ENCODE peak calls at places on chromosomes 12 and 14, in nine cellular contexts. One of them, this sample, is unnamed.
A peak's percentile ranks its signal among the peaks of the same experiment; 100 is the strongest.

GRCh38 chr12:79681008-79681590 is 9.7 kb downstream of the PAWR start:
- DNase-seq in amygdala: no peak
- DNase-seq in cardiac muscle cell: no peak
- DNase-seq in activated CD4-positive, alpha-beta T cell treated with anti-CD3 and anti-CD28 coated beads, Interleukin-2, amount 50 U/mL, for 4 hours: no peak
- DNase-seq in IMR-90: peak; percentile 83
- DNase-seq in GM03348: no peak
- DNase-seq in prostate gland: no peak
- DNase-seq in T follicular helper cell: no peak
- DNase-seq in NCI-H774: no peak
- DNase-seq in this sample: no peak

GRCh38 chr14:89138846-89139245 is 278.2 kb downstream of the FOXN3 start:
- DNase-seq in prostate gland: no peak
- DNase-seq in activated CD4-positive, alpha-beta T cell treated with anti-CD3 and anti-CD28 coated beads, Interleukin-2, amount 50 U/mL, for 4 hours: no peak
- DNase-seq in NCI-H774: no peak
- DNase-seq in cardiac muscle cell: no peak
- DNase-seq in T follicular helper cell: no peak
- DNase-seq in GM03348: no peak
- DNase-seq in amygdala: no peak
- DNase-seq in IMR-90: no peak
- DNase-seq in this sample: no peak

GRCh38 chr12:8018666-8019581 is 13.6 kb upstream of the FOXJ2 start:
- DNase-seq in GM03348: peak; percentile 24
- DNase-seq in T follicular helper cell: no peak
- DNase-seq in cardiac muscle cell: peak; percentile 82
- DNase-seq in amygdala: no peak
- DNase-seq in prostate gland: no peak
- DNase-seq in NCI-H774: no peak
- DNase-seq in activated CD4-positive, alpha-beta T cell treated with anti-CD3 and anti-CD28 coated beads, Interleukin-2, amount 50 U/mL, for 4 hours: no peak
- DNase-seq in IMR-90: no peak
- DNase-seq in this sample: no peak

GRCh38 chr12:116366456-116366776 is 88.9 kb upstream of the MED13L start:
- DNase-seq in amygdala: no peak
- DNase-seq in activated CD4-positive, alpha-beta T cell treated with anti-CD3 and anti-CD28 coated beads, Interleukin-2, amount 50 U/mL, for 4 hours: no peak
- DNase-seq in NCI-H774: peak; percentile 58
- DNase-seq in prostate gland: peak; percentile 62
- DNase-seq in cardiac muscle cell: no peak
- DNase-seq in GM03348: no peak
- DNase-seq in T follicular helper cell: no peak
- DNase-seq in IMR-90: no peak
- DNase-seq in this sample: no peak

GRCh38 chr14:90458536-90458935 is 61.7 kb downstream of the CALM1 start:
- DNase-seq in IMR-90: no peak
- DNase-seq in NCI-H774: no peak
- DNase-seq in activated CD4-positive, alpha-beta T cell treated with anti-CD3 and anti-CD28 coated beads, Interleukin-2, amount 50 U/mL, for 4 hours: no peak
- DNase-seq in cardiac muscle cell: no peak
- DNase-seq in T follicular helper cell: no peak
- DNase-seq in prostate gland: peak; percentile 48
- DNase-seq in amygdala: no peak
- DNase-seq in GM03348: no peak
- DNase-seq in this sample: no peak

GRCh38 chr14:76867536-76868452 is 41.6 kb downstream of the LRRC74A start:
- DNase-seq in T follicular helper cell: no peak
- DNase-seq in NCI-H774: no peak
- DNase-seq in amygdala: no peak
- DNase-seq in IMR-90: no peak
- DNase-seq in cardiac muscle cell: no peak
- DNase-seq in activated CD4-positive, alpha-beta T cell treated with anti-CD3 and anti-CD28 coated beads, Interleukin-2, amount 50 U/mL, for 4 hours: peak; percentile 20
- DNase-seq in prostate gland: no peak
- DNase-seq in GM03348: no peak
- DNase-seq in this sample: peak; percentile 11

GRCh38 chr12:120833849-120834248 is 70.3 kb downstream of the SPPL3 start:
- DNase-seq in activated CD4-positive, alpha-beta T cell treated with anti-CD3 and anti-CD28 coated beads, Interleukin-2, amount 50 U/mL, for 4 hours: no peak
- DNase-seq in prostate gland: no peak
- DNase-seq in T follicular helper cell: no peak
- DNase-seq in amygdala: no peak
- DNase-seq in IMR-90: peak; percentile 64
- DNase-seq in cardiac muscle cell: peak; percentile 43
- DNase-seq in NCI-H774: no peak
- DNase-seq in GM03348: no peak
- DNase-seq in this sample: no peak

GRCh38 chr12:18629916-18630315 is 107.9 kb downstream of the PLCZ1 start:
- DNase-seq in cardiac muscle cell: no peak
- DNase-seq in NCI-H774: no peak
- DNase-seq in GM03348: no peak
- DNase-seq in T follicular helper cell: no peak
- DNase-seq in prostate gland: no peak
- DNase-seq in amygdala: no peak
- DNase-seq in activated CD4-positive, alpha-beta T cell treated with anti-CD3 and anti-CD28 coated beads, Interleukin-2, amount 50 U/mL, for 4 hours: no peak
- DNase-seq in IMR-90: no peak
- DNase-seq in this sample: no peak

GRCh38 chr12:22986997-22987396 is 362.0 kb downstream of the ETNK1 start:
- DNase-seq in prostate gland: no peak
- DNase-seq in amygdala: no peak
- DNase-seq in T follicular helper cell: no peak
- DNase-seq in IMR-90: no peak
- DNase-seq in activated CD4-positive, alpha-beta T cell treated with anti-CD3 and anti-CD28 coated beads, Interleukin-2, amount 50 U/mL, for 4 hours: no peak
- DNase-seq in NCI-H774: no peak
- DNase-seq in GM03348: no peak
- DNase-seq in cardiac muscle cell: no peak
- DNase-seq in this sample: no peak

GRCh38 chr14:38282941-38283340 is 27.0 kb upstream of the CLEC14A start:
- DNase-seq in IMR-90: no peak
- DNase-seq in amygdala: no peak
- DNase-seq in GM03348: no peak
- DNase-seq in NCI-H774: no peak
- DNase-seq in cardiac muscle cell: no peak
- DNase-seq in T follicular helper cell: no peak
- DNase-seq in activated CD4-positive, alpha-beta T cell treated with anti-CD3 and anti-CD28 coated beads, Interleukin-2, amount 50 U/mL, for 4 hours: no peak
- DNase-seq in prostate gland: no peak
- DNase-seq in this sample: no peak

GRCh38 chr12:126483145-126484068 is 1418.2 kb downstream of the AACS start:
- DNase-seq in T follicular helper cell: no peak
- DNase-seq in IMR-90: no peak
- DNase-seq in amygdala: no peak
- DNase-seq in GM03348: no peak
- DNase-seq in cardiac muscle cell: no peak
- DNase-seq in NCI-H774: peak; percentile 79
- DNase-seq in prostate gland: no peak
- DNase-seq in activated CD4-positive, alpha-beta T cell treated with anti-CD3 and anti-CD28 coated beads, Interleukin-2, amount 50 U/mL, for 4 hours: no peak
- DNase-seq in this sample: no peak

GRCh38 chr12:76726626-76727025 is 37.3 kb upstream of the ZDHHC17 start:
- DNase-seq in NCI-H774: no peak
- DNase-seq in T follicular helper cell: no peak
- DNase-seq in cardiac muscle cell: no peak
- DNase-seq in IMR-90: no peak
- DNase-seq in amygdala: no peak
- DNase-seq in GM03348: no peak
- DNase-seq in activated CD4-positive, alpha-beta T cell treated with anti-CD3 and anti-CD28 coated beads, Interleukin-2, amount 50 U/mL, for 4 hours: no peak
- DNase-seq in prostate gland: no peak
- DNase-seq in this sample: no peak

GRCh38 chr12:100574262-100575074 is 984 bp downstream of the GAS2L3 start:
- DNase-seq in GM03348: peak; percentile 38
- DNase-seq in IMR-90: no peak
- DNase-seq in activated CD4-positive, alpha-beta T cell treated with anti-CD3 and anti-CD28 coated beads, Interleukin-2, amount 50 U/mL, for 4 hours: no peak
- DNase-seq in cardiac muscle cell: peak; percentile 14
- DNase-seq in T follicular helper cell: no peak
- DNase-seq in amygdala: no peak
- DNase-seq in prostate gland: no peak
- DNase-seq in NCI-H774: no peak
- DNase-seq in this sample: no peak

GRCh38 chr14:100078997-100079561 is 13.9 kb downstream of the EVL start:
- DNase-seq in IMR-90: peak; percentile 72
- DNase-seq in T follicular helper cell: peak; percentile 89
- DNase-seq in GM03348: peak; percentile 56
- DNase-seq in amygdala: no peak
- DNase-seq in cardiac muscle cell: no peak
- DNase-seq in prostate gland: no peak
- DNase-seq in NCI-H774: no peak
- DNase-seq in activated CD4-positive, alpha-beta T cell treated with anti-CD3 and anti-CD28 coated beads, Interleukin-2, amount 50 U/mL, for 4 hours: peak; percentile 70
- DNase-seq in this sample: peak; percentile 81

GRCh38 chr12:1471224-1471623 is 123.2 kb downstream of the FBXL14 start:
- DNase-seq in amygdala: no peak
- DNase-seq in prostate gland: no peak
- DNase-seq in NCI-H774: no peak
- DNase-seq in GM03348: no peak
- DNase-seq in IMR-90: no peak
- DNase-seq in cardiac muscle cell: no peak
- DNase-seq in activated CD4-positive, alpha-beta T cell treated with anti-CD3 and anti-CD28 coated beads, Interleukin-2, amount 50 U/mL, for 4 hours: no peak
- DNase-seq in T follicular helper cell: no peak
- DNase-seq in this sample: no peak

GRCh38 chr12:9256341-9256740 is 48.1 kb upstream of the PZP start:
- DNase-seq in T follicular helper cell: no peak
- DNase-seq in activated CD4-positive, alpha-beta T cell treated with anti-CD3 and anti-CD28 coated beads, Interleukin-2, amount 50 U/mL, for 4 hours: no peak
- DNase-seq in NCI-H774: no peak
- DNase-seq in cardiac muscle cell: no peak
- DNase-seq in amygdala: no peak
- DNase-seq in prostate gland: no peak
- DNase-seq in GM03348: no peak
- DNase-seq in IMR-90: no peak
- DNase-seq in this sample: no peak

GRCh38 chr12:80445083-80445482 is 1.0 kb downstream of the PTPRQ start:
- DNase-seq in T follicular helper cell: no peak
- DNase-seq in GM03348: peak; percentile 38
- DNase-seq in cardiac muscle cell: no peak
- DNase-seq in prostate gland: no peak
- DNase-seq in activated CD4-positive, alpha-beta T cell treated with anti-CD3 and anti-CD28 coated beads, Interleukin-2, amount 50 U/mL, for 4 hours: no peak
- DNase-seq in amygdala: no peak
- DNase-seq in NCI-H774: no peak
- DNase-seq in IMR-90: peak; percentile 54
- DNase-seq in this sample: no peak

GRCh38 chr14:23357261-23357660 is 4.6 kb upstream of the SLC22A17 start:
- DNase-seq in activated CD4-positive, alpha-beta T cell treated with anti-CD3 and anti-CD28 coated beads, Interleukin-2, amount 50 U/mL, for 4 hours: no peak
- DNase-seq in NCI-H774: no peak
- DNase-seq in GM03348: no peak
- DNase-seq in prostate gland: no peak
- DNase-seq in IMR-90: no peak
- DNase-seq in T follicular helper cell: no peak
- DNase-seq in cardiac muscle cell: no peak
- DNase-seq in amygdala: no peak
- DNase-seq in this sample: no peak

GRCh38 chr12:111121840-111122239 is 201.5 kb upstream of the MYL2 start:
- DNase-seq in GM03348: no peak
- DNase-seq in NCI-H774: no peak
- DNase-seq in cardiac muscle cell: peak; percentile 58
- DNase-seq in T follicular helper cell: no peak
- DNase-seq in activated CD4-positive, alpha-beta T cell treated with anti-CD3 and anti-CD28 coated beads, Interleukin-2, amount 50 U/mL, for 4 hours: no peak
- DNase-seq in IMR-90: no peak
- DNase-seq in prostate gland: peak; percentile 31
- DNase-seq in amygdala: no peak
- DNase-seq in this sample: no peak

GRCh38 chr12:89370850-89371249 is 18.5 kb upstream of the DUSP6 start:
- DNase-seq in IMR-90: peak; percentile 82
- DNase-seq in T follicular helper cell: no peak
- DNase-seq in amygdala: no peak
- DNase-seq in cardiac muscle cell: no peak
- DNase-seq in activated CD4-positive, alpha-beta T cell treated with anti-CD3 and anti-CD28 coated beads, Interleukin-2, amount 50 U/mL, for 4 hours: no peak
- DNase-seq in prostate gland: peak; percentile 63
- DNase-seq in GM03348: peak; percentile 62
- DNase-seq in NCI-H774: no peak
- DNase-seq in this sample: no peak

GRCh38 chr12:107349008-107349747 is 255.8 kb upstream of the CRY1 start:
- DNase-seq in cardiac muscle cell: no peak
- DNase-seq in IMR-90: peak; percentile 91
- DNase-seq in NCI-H774: no peak
- DNase-seq in prostate gland: peak; percentile 90
- DNase-seq in T follicular helper cell: no peak
- DNase-seq in amygdala: no peak
- DNase-seq in activated CD4-positive, alpha-beta T cell treated with anti-CD3 and anti-CD28 coated beads, Interleukin-2, amount 50 U/mL, for 4 hours: no peak
- DNase-seq in GM03348: peak; percentile 67
- DNase-seq in this sample: no peak

GRCh38 chr12:106070147-106070546 is 68.6 kb downstream of the NUAK1 start:
- DNase-seq in activated CD4-positive, alpha-beta T cell treated with anti-CD3 and anti-CD28 coated beads, Interleukin-2, amount 50 U/mL, for 4 hours: no peak
- DNase-seq in IMR-90: no peak
- DNase-seq in GM03348: no peak
- DNase-seq in NCI-H774: no peak
- DNase-seq in amygdala: no peak
- DNase-seq in cardiac muscle cell: no peak
- DNase-seq in prostate gland: no peak
- DNase-seq in T follicular helper cell: no peak
- DNase-seq in this sample: no peak

GRCh38 chr12:125005652-125006051 is 12.2 kb downstream of the BRI3BP start:
- DNase-seq in GM03348: no peak
- DNase-seq in cardiac muscle cell: no peak
- DNase-seq in T follicular helper cell: no peak
- DNase-seq in prostate gland: no peak
- DNase-seq in activated CD4-positive, alpha-beta T cell treated with anti-CD3 and anti-CD28 coated beads, Interleukin-2, amount 50 U/mL, for 4 hours: no peak
- DNase-seq in NCI-H774: no peak
- DNase-seq in amygdala: no peak
- DNase-seq in IMR-90: no peak
- DNase-seq in this sample: no peak

GRCh38 chr14:36659010-36659821 is 2.4 kb upstream of the PAX9 start:
- DNase-seq in prostate gland: no peak
- DNase-seq in cardiac muscle cell: no peak
- DNase-seq in amygdala: no peak
- DNase-seq in GM03348: no peak
- DNase-seq in T follicular helper cell: no peak
- DNase-seq in activated CD4-positive, alpha-beta T cell treated with anti-CD3 and anti-CD28 coated beads, Interleukin-2, amount 50 U/mL, for 4 hours: no peak
- DNase-seq in IMR-90: no peak
- DNase-seq in NCI-H774: no peak
- DNase-seq in this sample: no peak

GRCh38 chr14:99259327-99259726 is 12.7 kb downstream of the BCL11B start:
- DNase-seq in cardiac muscle cell: no peak
- DNase-seq in NCI-H774: no peak
- DNase-seq in amygdala: no peak
- DNase-seq in T follicular helper cell: peak; percentile 63
- DNase-seq in activated CD4-positive, alpha-beta T cell treated with anti-CD3 and anti-CD28 coated beads, Interleukin-2, amount 50 U/mL, for 4 hours: no peak
- DNase-seq in prostate gland: no peak
- DNase-seq in GM03348: no peak
- DNase-seq in IMR-90: no peak
- DNase-seq in this sample: no peak